ENCODE peak calls at places on chromosomes 4 and X, in ten cellular contexts. One of them, this sample, is unnamed.

GRCh38 chr4:1029957-1030520 is 18.6 kb downstream of the FGFRL1 start:
- DNase-seq in HCT116: no peak
- DNase-seq in psoas muscle: no peak
- DNase-seq in GM23248: no peak
- DNase-seq in lower lobe of right lung: no peak
- DNase-seq in breast epithelium: no peak
- DNase-seq in SK-N-SH: no peak
- DNase-seq in PC-3: no peak
- DNase-seq in ovary: no peak
- DNase-seq in Panc1: no peak
- DNase-seq in this sample: no peak

GRCh38 chrX:141469469-141469868 is 115.1 kb downstream of the SPANXA1 start:
- DNase-seq in HCT116: no peak
- DNase-seq in psoas muscle: no peak
- DNase-seq in GM23248: peak
- DNase-seq in lower lobe of right lung: no peak
- DNase-seq in breast epithelium: no peak
- DNase-seq in SK-N-SH: no peak
- DNase-seq in PC-3: peak
- DNase-seq in ovary: no peak
- DNase-seq in Panc1: no peak
- DNase-seq in this sample: no peak

GRCh38 chr4:145709843-145710242 is 29.9 kb downstream of the C4orf51 start:
- DNase-seq in HCT116: no peak
- DNase-seq in psoas muscle: no peak
- DNase-seq in GM23248: peak
- DNase-seq in lower lobe of right lung: no peak
- DNase-seq in breast epithelium: no peak
- DNase-seq in SK-N-SH: no peak
- DNase-seq in PC-3: peak
- DNase-seq in ovary: no peak
- DNase-seq in Panc1: no peak
- DNase-seq in this sample: peak

GRCh38 chr4:53547983-53548382 is 43.3 kb downstream of the LNX1 start:
- DNase-seq in HCT116: no peak
- DNase-seq in psoas muscle: no peak
- DNase-seq in GM23248: peak
- DNase-seq in lower lobe of right lung: no peak
- DNase-seq in breast epithelium: no peak
- DNase-seq in SK-N-SH: no peak
- DNase-seq in PC-3: no peak
- DNase-seq in ovary: no peak
- DNase-seq in Panc1: no peak
- DNase-seq in this sample: no peak

GRCh38 chr4:38664704-38665401 is 854 bp downstream of the KLF3 start:
- DNase-seq in HCT116: no peak
- DNase-seq in psoas muscle: peak
- DNase-seq in GM23248: peak
- DNase-seq in lower lobe of right lung: peak
- DNase-seq in breast epithelium: peak
- DNase-seq in SK-N-SH: peak
- DNase-seq in PC-3: peak
- DNase-seq in ovary: peak
- DNase-seq in Panc1: no peak
- DNase-seq in this sample: no peak

GRCh38 chr4:158172558-158173258 is at the start of gene GASK1B:
- DNase-seq in HCT116: peak
- DNase-seq in psoas muscle: no peak
- DNase-seq in GM23248: peak
- DNase-seq in lower lobe of right lung: no peak
- DNase-seq in breast epithelium: no peak
- DNase-seq in SK-N-SH: peak
- DNase-seq in PC-3: peak
- DNase-seq in ovary: peak
- DNase-seq in Panc1: no peak
- DNase-seq in this sample: peak

GRCh38 chrX:94676285-94676684 is 1002.3 kb downstream of the FAM133A start:
- DNase-seq in HCT116: no peak
- DNase-seq in psoas muscle: no peak
- DNase-seq in GM23248: no peak
- DNase-seq in lower lobe of right lung: no peak
- DNase-seq in breast epithelium: no peak
- DNase-seq in SK-N-SH: no peak
- DNase-seq in PC-3: no peak
- DNase-seq in ovary: no peak
- DNase-seq in Panc1: no peak
- DNase-seq in this sample: no peak

GRCh38 chr4:125187621-125188176 is 127.1 kb upstream of the FAT4 start:
- DNase-seq in HCT116: no peak
- DNase-seq in psoas muscle: no peak
- DNase-seq in GM23248: peak
- DNase-seq in lower lobe of right lung: no peak
- DNase-seq in breast epithelium: no peak
- DNase-seq in SK-N-SH: no peak
- DNase-seq in PC-3: peak
- DNase-seq in ovary: no peak
- DNase-seq in Panc1: no peak
- DNase-seq in this sample: no peak

GRCh38 chrX:140151316-140151715 is 186.0 kb upstream of the CXorf66 start:
- DNase-seq in HCT116: no peak
- DNase-seq in psoas muscle: no peak
- DNase-seq in GM23248: no peak
- DNase-seq in lower lobe of right lung: no peak
- DNase-seq in breast epithelium: no peak
- DNase-seq in SK-N-SH: no peak
- DNase-seq in PC-3: peak
- DNase-seq in ovary: no peak
- DNase-seq in Panc1: no peak
- DNase-seq in this sample: no peak

GRCh38 chr4:181479145-181479544 is 764.1 kb upstream of the TENM3 start:
- DNase-seq in HCT116: no peak
- DNase-seq in psoas muscle: no peak
- DNase-seq in GM23248: no peak
- DNase-seq in lower lobe of right lung: no peak
- DNase-seq in breast epithelium: no peak
- DNase-seq in SK-N-SH: no peak
- DNase-seq in PC-3: no peak
- DNase-seq in ovary: no peak
- DNase-seq in Panc1: no peak
- DNase-seq in this sample: no peak

GRCh38 chr4:181475781-181476180 is 767.4 kb upstream of the TENM3 start:
- DNase-seq in HCT116: no peak
- DNase-seq in psoas muscle: no peak
- DNase-seq in GM23248: no peak
- DNase-seq in lower lobe of right lung: no peak
- DNase-seq in breast epithelium: no peak
- DNase-seq in SK-N-SH: no peak
- DNase-seq in PC-3: no peak
- DNase-seq in ovary: no peak
- DNase-seq in Panc1: no peak
- DNase-seq in this sample: no peak

DNA sequence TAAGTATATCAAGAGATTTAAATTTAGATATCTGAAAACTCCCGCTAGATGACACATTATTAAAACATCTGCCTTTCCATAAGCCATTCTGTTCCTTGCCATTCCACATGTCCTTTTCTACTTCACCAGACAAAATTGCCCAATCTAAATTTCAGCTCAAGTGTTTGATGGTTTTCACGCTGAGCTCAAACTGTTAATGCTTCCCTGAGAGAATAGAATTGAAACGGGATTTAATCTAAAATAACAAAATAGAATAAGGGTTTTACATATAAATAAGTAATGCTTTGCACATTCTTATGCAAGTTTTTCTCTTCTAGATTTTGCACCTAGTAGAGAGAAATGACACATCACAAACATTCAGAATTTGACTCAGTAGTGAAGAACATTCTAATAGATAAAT is 764.5 kb upstream of the TENM3 start:
- DNase-seq in HCT116: no peak
- DNase-seq in psoas muscle: no peak
- DNase-seq in GM23248: no peak
- DNase-seq in lower lobe of right lung: no peak
- DNase-seq in breast epithelium: no peak
- DNase-seq in SK-N-SH: no peak
- DNase-seq in PC-3: no peak
- DNase-seq in ovary: no peak
- DNase-seq in Panc1: no peak
- DNase-seq in this sample: no peak
- H3K27ac ChIP-seq in HCT116: no peak
- H3K27ac ChIP-seq in psoas muscle: no peak
- H3K27ac ChIP-seq in GM23248: no peak
- H3K27ac ChIP-seq in lower lobe of right lung: no peak
- H3K27ac ChIP-seq in breast epithelium: no peak
- H3K27ac ChIP-seq in SK-N-SH: no peak
- H3K27ac ChIP-seq in PC-3: no peak
- H3K27ac ChIP-seq in ovary: no peak
- H3K27ac ChIP-seq in Panc1: no peak
- H3K27ac ChIP-seq in this sample: no peak

GRCh38 chr4:2833671-2834000 is 10.0 kb upstream of the ADD1 start:
- DNase-seq in HCT116: no peak
- DNase-seq in psoas muscle: peak
- DNase-seq in GM23248: no peak
- DNase-seq in lower lobe of right lung: peak
- DNase-seq in breast epithelium: no peak
- DNase-seq in SK-N-SH: no peak
- DNase-seq in PC-3: no peak
- DNase-seq in ovary: peak
- DNase-seq in Panc1: no peak
- DNase-seq in this sample: no peak

GRCh38 chr4:2832981-2833670 is 10.5 kb upstream of the ADD1 start:
- DNase-seq in HCT116: no peak
- DNase-seq in psoas muscle: peak
- DNase-seq in GM23248: no peak
- DNase-seq in lower lobe of right lung: no peak
- DNase-seq in breast epithelium: no peak
- DNase-seq in SK-N-SH: no peak
- DNase-seq in PC-3: no peak
- DNase-seq in ovary: no peak
- DNase-seq in Panc1: no peak
- DNase-seq in this sample: no peak

GRCh38 chr4:2835978-2836377 is 7.7 kb upstream of the ADD1 start:
- DNase-seq in HCT116: no peak
- DNase-seq in psoas muscle: peak
- DNase-seq in GM23248: no peak
- DNase-seq in lower lobe of right lung: no peak
- DNase-seq in breast epithelium: no peak
- DNase-seq in SK-N-SH: no peak
- DNase-seq in PC-3: no peak
- DNase-seq in ovary: peak
- DNase-seq in Panc1: no peak
- DNase-seq in this sample: no peak

GRCh38 chr4:2832309-2832980 is 11.2 kb upstream of the ADD1 start:
- DNase-seq in HCT116: no peak
- DNase-seq in psoas muscle: peak
- DNase-seq in GM23248: no peak
- DNase-seq in lower lobe of right lung: peak
- DNase-seq in breast epithelium: no peak
- DNase-seq in SK-N-SH: peak
- DNase-seq in PC-3: no peak
- DNase-seq in ovary: peak
- DNase-seq in Panc1: no peak
- DNase-seq in this sample: no peak

GRCh38 chr4:2834001-2834921 is 9.4 kb upstream of the ADD1 start:
- DNase-seq in HCT116: no peak
- DNase-seq in psoas muscle: peak
- DNase-seq in GM23248: no peak
- DNase-seq in lower lobe of right lung: peak
- DNase-seq in breast epithelium: no peak
- DNase-seq in SK-N-SH: no peak
- DNase-seq in PC-3: no peak
- DNase-seq in ovary: peak
- DNase-seq in Panc1: no peak
- DNase-seq in this sample: no peak
- H3K4me3 ChIP-seq in HCT116: no peak
- H3K4me3 ChIP-seq in psoas muscle: no peak
- H3K4me3 ChIP-seq in GM23248: no peak
- H3K4me3 ChIP-seq in lower lobe of right lung: no peak
- H3K4me3 ChIP-seq in breast epithelium: no peak
- H3K4me3 ChIP-seq in SK-N-SH: no peak
- H3K4me3 ChIP-seq in PC-3: no peak
- H3K4me3 ChIP-seq in ovary: no peak
- H3K4me3 ChIP-seq in Panc1: no peak
- H3K4me3 ChIP-seq in this sample: no peak

GRCh38 chrX:49177338-49177833 is 5.7 kb downstream of the PLP2 start:
- DNase-seq in HCT116: no peak
- DNase-seq in psoas muscle: no peak
- DNase-seq in GM23248: no peak
- DNase-seq in lower lobe of right lung: peak
- DNase-seq in breast epithelium: no peak
- DNase-seq in SK-N-SH: no peak
- DNase-seq in PC-3: no peak
- DNase-seq in ovary: no peak
- DNase-seq in Panc1: no peak
- DNase-seq in this sample: no peak
- H3K27ac ChIP-seq in HCT116: peak
- H3K27ac ChIP-seq in psoas muscle: peak
- H3K27ac ChIP-seq in GM23248: no peak
- H3K27ac ChIP-seq in lower lobe of right lung: peak
- H3K27ac ChIP-seq in breast epithelium: peak
- H3K27ac ChIP-seq in SK-N-SH: no peak
- H3K27ac ChIP-seq in PC-3: no peak
- H3K27ac ChIP-seq in ovary: peak
- H3K27ac ChIP-seq in Panc1: peak
- H3K27ac ChIP-seq in this sample: no peak

DNA sequence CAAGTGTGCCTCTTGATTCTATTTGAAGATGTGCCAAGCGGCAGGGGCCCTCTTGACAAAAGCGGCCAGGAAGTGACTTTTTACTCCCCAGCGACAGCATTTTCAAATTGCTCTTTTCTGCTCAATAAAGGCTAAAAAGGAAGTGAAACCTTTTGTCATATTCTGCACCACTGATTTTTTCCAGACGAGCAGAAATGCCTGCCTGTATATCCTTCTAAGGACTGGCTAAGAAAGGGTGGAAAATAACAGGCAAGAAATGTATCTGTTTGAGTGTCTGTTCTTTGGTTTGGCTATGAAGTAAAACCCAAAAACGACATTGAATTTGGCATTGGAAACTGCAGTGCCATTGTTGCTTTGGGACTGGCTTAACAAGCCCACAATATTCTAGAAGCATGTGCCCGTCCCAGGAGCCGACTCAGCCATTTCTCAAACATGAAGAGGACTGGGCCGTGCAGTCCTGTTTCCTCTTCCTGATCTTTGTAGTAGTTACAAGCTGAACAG is 25.5 kb downstream of the TMSB4X start:
- DNase-seq in HCT116: no peak
- DNase-seq in psoas muscle: no peak
- DNase-seq in GM23248: no peak
- DNase-seq in lower lobe of right lung: peak
- DNase-seq in breast epithelium: no peak
- DNase-seq in SK-N-SH: no peak
- DNase-seq in PC-3: peak
- DNase-seq in ovary: no peak
- DNase-seq in Panc1: no peak
- DNase-seq in this sample: no peak
- H3K4me3 ChIP-seq in HCT116: no peak
- H3K4me3 ChIP-seq in psoas muscle: no peak
- H3K4me3 ChIP-seq in GM23248: no peak
- H3K4me3 ChIP-seq in lower lobe of right lung: no peak
- H3K4me3 ChIP-seq in breast epithelium: no peak
- H3K4me3 ChIP-seq in SK-N-SH: no peak
- H3K4me3 ChIP-seq in PC-3: peak
- H3K4me3 ChIP-seq in ovary: no peak
- H3K4me3 ChIP-seq in Panc1: no peak
- H3K4me3 ChIP-seq in this sample: no peak